ENCODE peak calls at places on chromosomes 1 and 21, in eight cellular contexts. I is stimulated activated CD4-positive, alpha-beta T cell treated with anti-CD3 and anti-CD28 coated beads, Interleukin-4, amount 100 ng/mL, for 24 hours; Z is M059J; K is AG04450; Q is T-cell; H is neural crest cell; W is T follicular helper cell; R is NCI-H1417. V is an unnamed sample.

GRCh38 chr1:240254778-240255291 is 163.2 kb downstream of the FMN2 start:
- DNase-seq in H (no peak), I (no peak), Z (peak), R (no peak), K (no peak), Q (no peak), W (no peak), V (no peak)

GRCh38 chr21:45226540-45227326 is 61.0 kb downstream of the POFUT2 start:
- DNase-seq in R (peak), K (no peak), I (peak), W (no peak), Q (peak), H (no peak), Z (peak), V (no peak)

GRCh38 chr1:179883040-179883501 is 986 bp downstream of the TOR1AIP1 start:
- DNase-seq in W (peak), Q (peak), Z (no peak), H (no peak), K (no peak), R (no peak), I (no peak), V (no peak)

GRCh38 chr1:40692429-40692905 is 963 bp downstream of the NFYC start:
- DNase-seq in I (no peak), K (no peak), W (no peak), Q (no peak), H (no peak), R (no peak), Z (peak), V (no peak)

GRCh38 chr21:34797926-34798595 is 129.3 kb downstream of the CLIC6 start:
- DNase-seq in W (no peak), H (no peak), I (no peak), R (no peak), Q (no peak), K (no peak), Z (no peak), V (no peak)

GRCh38 chr1:26097696-26098095 is 13.9 kb upstream of the PDIK1L start:
- DNase-seq in K (no peak), H (no peak), I (no peak), R (no peak), Z (peak), W (no peak), Q (no peak), V (no peak)

GRCh38 chr1:246304468-246305259 is 202.4 kb downstream of the SMYD3 start:
- DNase-seq in Q (no peak), K (no peak), W (no peak), Z (no peak), H (no peak), R (peak), I (no peak), V (no peak)

GRCh38 chr1:244163861-244164562 is 112.9 kb downstream of the ZBTB18 start:
- DNase-seq in K (peak), I (no peak), R (no peak), Q (no peak), W (no peak), Z (peak), H (no peak), V (no peak)

GRCh38 chr1:37704966-37705365 is 12.7 kb downstream of the CDCA8 start:
- DNase-seq in Z (no peak), W (no peak), H (no peak), R (no peak), Q (no peak), K (peak), I (no peak), V (no peak)

GRCh38 chr1:241998412-241998921 is 431 bp downstream of the MAP1LC3C start:
- DNase-seq in H (peak), Z (peak), I (peak), Q (peak), K (peak), R (peak), W (peak), V (peak)